ENCODE peak calls at places on chromosome 1, in six cellular contexts. U is aorta, X is colonic mucosa, W is activated gamma-delta T cell treated with Interleukin-2 at 50 U/mL for 16 hours, S is T-cell, K is T-helper 2 cell. E is an unnamed sample.

GRCh38 chr1:215887618-215888017 is 320.5 kb downstream of the KCTD3 start:
- DNase-seq in U (no peak), X (no peak), W (no peak), S (no peak), K (no peak), E (no peak)

GRCh38 chr1:209805875-209806760 is at the start of gene IRF6:
- DNase-seq in U (peak), X (peak), W (peak), S (peak), K (peak), E (peak)

GRCh38 chr1:156742801-156743200 is 1.9 kb upstream of the MRPL24 start:
- DNase-seq in U (peak), X (no peak), W (no peak), S (no peak), K (no peak), E (no peak)

GRCh38 chr1:221667504-221667903 is 74.4 kb downstream of the DUSP10 start:
- DNase-seq in U (no peak), X (no peak), W (no peak), S (no peak), K (no peak), E (no peak)

GRCh38 chr1:231480008-231480407 is 48.5 kb upstream of the TSNAX start:
- DNase-seq in U (no peak), X (no peak), W (no peak), S (no peak), K (no peak), E (no peak)

GRCh38 chr1:29767769-29768425 is 531.6 kb downstream of the PTPRU start:
- DNase-seq in U (no peak), X (peak), W (no peak), S (no peak), K (no peak), E (peak)

GRCh38 chr1:89277725-89278124 is 5.1 kb upstream of the GBP5 start:
- DNase-seq in U (no peak), X (no peak), W (no peak), S (no peak), K (no peak), E (no peak)

GRCh38 chr1:204456826-204457361 is 37.7 kb downstream of the PIK3C2B start:
- DNase-seq in U (no peak), X (no peak), W (no peak), S (no peak), K (no peak), E (no peak)